ENCODE peak calls at places on chromosome 11, in ten cellular contexts. L is NB4, Y is IMR-90, F is neural progenitor cell, J is neural crest cell, A is coronary artery, T is mesothelial cell of epicardium, K is keratinocyte, U is fibroblast of pulmonary artery, P is MCF 10A. S is an unnamed sample.

GRCh38 chr11:123308077-123308476 is 113.0 kb upstream of the CLMP start:
- DNase-seq in L (peak), Y (peak), F (no peak), J (no peak), A (no peak), T (no peak), K (no peak), U (peak), P (no peak), S (no peak)

GRCh38 chr11:9461760-9462134 is 935 bp downstream of the ZNF143 start:
- DNase-seq in L (peak), Y (peak), F (no peak), J (no peak), A (no peak), T (no peak), K (no peak), U (peak), P (peak), S (no peak)

GRCh38 chr11:60563553-60564235 is 48.5 kb downstream of the MS4A13 start:
- DNase-seq in L (peak), Y (no peak), F (no peak), J (no peak), A (no peak), T (no peak), K (no peak), U (no peak), P (peak), S (no peak)

GRCh38 chr11:20097319-20098221 is 62.7 kb downstream of the DBX1 start:
- DNase-seq in L (no peak), Y (peak), F (no peak), J (no peak), A (no peak), T (no peak), K (no peak), U (peak), P (no peak), S (no peak)

GRCh38 chr11:130068986-130069683 is 559 bp upstream of the APLP2 start:
- DNase-seq in L (no peak), Y (peak), F (peak), J (no peak), A (peak), T (no peak), K (peak), U (peak), P (peak), S (no peak)

GRCh38 chr11:130652671-130653335 is 204.4 kb downstream of the ADAMTS15 start:
- DNase-seq in L (peak), Y (peak), F (no peak), J (no peak), A (peak), T (no peak), K (no peak), U (peak), P (peak), S (no peak)

GRCh38 chr11:76371170-76371569 is 9.8 kb downstream of the THAP12 start:
- DNase-seq in L (peak), Y (peak), F (no peak), J (no peak), A (no peak), T (no peak), K (no peak), U (peak), P (peak), S (no peak)

GRCh38 chr11:34870548-34871209 is 45.5 kb downstream of the APIP start:
- DNase-seq in L (no peak), Y (no peak), F (no peak), J (no peak), A (no peak), T (no peak), K (no peak), U (no peak), P (no peak), S (no peak)

GRCh38 chr11:35142481-35143207 is 3.7 kb downstream of the CD44 start:
- DNase-seq in L (no peak), Y (peak), F (peak), J (no peak), A (no peak), T (no peak), K (no peak), U (peak), P (peak), S (no peak)

GRCh38 chr11:111095327-111095726 is 150.2 kb upstream of the POU2AF2 start:
- DNase-seq in L (no peak), Y (no peak), F (no peak), J (no peak), A (no peak), T (no peak), K (no peak), U (no peak), P (no peak), S (no peak)

GRCh38 chr11:77842451-77843121 is 21.6 kb downstream of the AAMDC start:
- DNase-seq in L (no peak), Y (peak), F (no peak), J (no peak), A (no peak), T (no peak), K (no peak), U (peak), P (no peak), S (no peak)

GRCh38 chr11:114162719-114163123 is 103.2 kb downstream of the ZBTB16 start:
- DNase-seq in L (no peak), Y (peak), F (no peak), J (no peak), A (peak), T (peak), K (peak), U (peak), P (peak), S (no peak)

GRCh38 chr11:130159139-130159538 is 443 bp upstream of the ST14 start:
- DNase-seq in L (no peak), Y (no peak), F (no peak), J (no peak), A (no peak), T (no peak), K (no peak), U (no peak), P (no peak), S (no peak)

GRCh38 chr11:121489823-121490222 is 37.1 kb upstream of the SORL1-AS1 start:
- DNase-seq in L (no peak), Y (no peak), F (no peak), J (no peak), A (no peak), T (no peak), K (no peak), U (no peak), P (no peak), S (no peak)

GRCh38 chr11:67483901-67484665 is 1.3 kb downstream of the AIP start:
- DNase-seq in L (peak), Y (no peak), F (no peak), J (no peak), A (peak), T (no peak), K (no peak), U (no peak), P (no peak), S (no peak)

GRCh38 chr11:86442827-86443226 is 68.1 kb downstream of the CCDC81 start:
- DNase-seq in L (no peak), Y (no peak), F (no peak), J (no peak), A (no peak), T (no peak), K (no peak), U (no peak), P (no peak), S (no peak)
- TF ChIP-seq CTCF in L (no peak), Y (no peak), F (no peak), J (no peak), A (no peak), T (no peak), K (no peak), U (no peak), P (no peak), S (no peak)

GRCh38 chr11:1765871-1766718 is 2.4 kb upstream of the CTSD start:
- DNase-seq in L (no peak), Y (no peak), F (peak), J (no peak), A (no peak), T (no peak), K (no peak), U (no peak), P (no peak), S (no peak)
- TF ChIP-seq CTCF in L (peak), Y (peak), F (peak), J (no peak), A (no peak), T (no peak), K (peak), U (no peak), P (no peak), S (no peak)

GRCh38 chr11:63768232-63769043 is at the start of gene ZFTA:
- DNase-seq in L (peak), Y (peak), F (peak), J (peak), A (no peak), T (peak), K (no peak), U (peak), P (peak), S (no peak)
- TF ChIP-seq CTCF in L (peak), Y (peak), F (peak), J (peak), A (peak), T (peak), K (no peak), U (no peak), P (peak), S (peak)

DNA sequence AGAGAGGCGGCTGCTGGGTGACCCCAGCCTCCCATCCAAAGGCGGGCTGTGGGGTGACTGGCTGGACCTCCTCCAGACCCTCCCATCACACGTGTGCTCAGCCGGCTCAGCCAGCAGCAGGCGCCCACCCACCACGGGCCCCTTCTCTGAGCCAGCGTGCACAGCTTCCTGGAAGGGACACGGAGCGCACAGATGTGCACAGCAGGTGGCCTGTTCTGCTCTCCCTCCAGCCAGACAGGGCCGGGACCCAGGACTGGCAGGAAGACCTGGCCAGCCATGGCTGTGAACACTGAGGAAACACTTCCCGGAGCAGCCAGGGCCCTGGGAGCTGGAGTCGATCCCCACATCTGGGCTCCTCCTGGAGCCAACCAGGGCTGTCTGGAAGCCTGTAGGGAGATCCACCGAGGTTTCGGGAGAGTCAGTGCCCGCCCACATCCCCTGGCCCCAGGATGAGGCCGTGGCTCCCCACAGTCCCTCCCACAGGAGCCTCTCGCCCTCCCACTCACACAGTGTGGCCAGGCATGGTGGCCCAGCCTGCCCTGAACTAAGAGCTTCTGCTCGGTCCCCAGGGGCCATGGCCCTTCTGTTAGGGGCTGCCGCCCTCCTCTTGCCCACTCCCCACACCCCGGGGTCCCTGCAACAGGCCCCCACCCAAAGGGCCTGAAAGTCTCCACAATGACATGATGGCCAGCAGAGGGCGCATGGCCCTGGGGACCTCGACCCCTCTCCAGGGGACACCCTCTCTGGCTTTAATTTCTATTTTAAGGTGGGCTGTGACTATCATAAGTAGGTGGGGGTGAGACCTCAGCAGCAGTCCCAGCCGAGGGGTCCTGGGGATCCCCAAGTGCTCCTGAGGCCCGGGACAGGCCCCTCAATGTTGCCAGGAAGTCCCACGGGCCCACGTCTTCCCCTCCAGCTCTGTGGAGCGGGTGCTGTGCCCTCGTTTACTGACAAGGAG is 90.6 kb upstream of the FGF3 start:
- DNase-seq in L (peak), Y (no peak), F (peak), J (peak), A (no peak), T (no peak), K (no peak), U (no peak), P (no peak), S (no peak)
- TF ChIP-seq CTCF in L (peak), Y (peak), F (peak), J (peak), A (peak), T (peak), K (peak), U (peak), P (peak), S (peak)

GRCh38 chr11:11987503-11988022 is 20.9 kb downstream of the DKK3 start:
- DNase-seq in L (no peak), Y (peak), F (no peak), J (no peak), A (no peak), T (no peak), K (no peak), U (peak), P (peak), S (no peak)
- TF ChIP-seq CTCF in L (peak), Y (peak), F (peak), J (peak), A (peak), T (peak), K (peak), U (peak), P (peak), S (no peak)

GRCh38 chr11:64148917-64149617 is 16.8 kb downstream of the MACROD1 start:
- DNase-seq in L (no peak), Y (no peak), F (no peak), J (no peak), A (no peak), T (no peak), K (no peak), U (no peak), P (no peak), S (no peak)
- TF ChIP-seq CTCF in L (no peak), Y (no peak), F (peak), J (peak), A (no peak), T (peak), K (peak), U (no peak), P (no peak), S (no peak)

GRCh38 chr11:66136752-66137123 is 66.7 kb downstream of the PACS1 start:
- DNase-seq in L (peak), Y (peak), F (no peak), J (no peak), A (no peak), T (no peak), K (no peak), U (peak), P (peak), S (no peak)

GRCh38 chr11:66131937-66132632 is 62.0 kb downstream of the PACS1 start:
- DNase-seq in L (no peak), Y (no peak), F (no peak), J (no peak), A (no peak), T (no peak), K (no peak), U (no peak), P (no peak), S (no peak)

GRCh38 chr11:66130978-66131377 is 60.9 kb downstream of the PACS1 start:
- DNase-seq in L (no peak), Y (no peak), F (no peak), J (no peak), A (no peak), T (no peak), K (no peak), U (no peak), P (no peak), S (no peak)

GRCh38 chr11:66133216-66133775 is 63.2 kb downstream of the PACS1 start:
- DNase-seq in L (no peak), Y (no peak), F (no peak), J (no peak), A (no peak), T (no peak), K (no peak), U (no peak), P (no peak), S (no peak)
- TF ChIP-seq CTCF in L (no peak), Y (no peak), F (no peak), J (no peak), A (no peak), T (no peak), K (no peak), U (no peak), P (no peak), S (no peak)

GRCh38 chr11:70934999-70935768 is 317.2 kb downstream of the SHANK2 start:
- DNase-seq in L (no peak), Y (peak), F (no peak), J (no peak), A (no peak), T (no peak), K (no peak), U (no peak), P (no peak), S (no peak)

GRCh38 chr11:70933986-70934583 is 318.3 kb downstream of the SHANK2 start:
- DNase-seq in L (no peak), Y (no peak), F (no peak), J (no peak), A (no peak), T (no peak), K (no peak), U (no peak), P (no peak), S (no peak)

GRCh38 chr11:70928854-70929598 is 323.4 kb downstream of the SHANK2 start:
- DNase-seq in L (no peak), Y (no peak), F (no peak), J (no peak), A (no peak), T (no peak), K (no peak), U (no peak), P (no peak), S (no peak)

GRCh38 chr11:70930215-70930614 is 322.2 kb downstream of the SHANK2 start:
- DNase-seq in L (no peak), Y (no peak), F (no peak), J (no peak), A (no peak), T (no peak), K (no peak), U (no peak), P (no peak), S (no peak)

DNA sequence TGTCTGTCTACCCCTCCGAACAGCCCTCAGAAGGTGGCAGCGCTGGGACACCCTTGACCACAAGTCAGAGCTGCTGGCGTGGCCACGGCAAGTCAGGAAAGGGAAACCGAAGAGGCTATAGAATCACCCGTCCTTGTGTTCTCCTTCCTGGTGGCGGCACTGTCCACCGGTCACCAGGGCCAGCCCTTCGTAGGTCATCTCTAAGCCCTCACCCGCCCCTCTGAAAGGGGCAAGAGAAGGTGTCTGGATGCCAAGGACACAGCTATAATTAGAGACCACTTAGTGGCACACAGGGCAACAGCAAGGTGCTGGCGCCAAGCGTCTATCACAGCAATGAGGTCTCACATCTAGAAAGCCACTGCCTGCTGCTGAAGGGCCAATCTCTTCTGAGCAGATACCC is 320.9 kb downstream of the SHANK2 start:
- DNase-seq in L (no peak), Y (no peak), F (no peak), J (no peak), A (no peak), T (no peak), K (no peak), U (no peak), P (no peak), S (no peak)
- TF ChIP-seq CTCF in L (no peak), Y (no peak), F (no peak), J (no peak), A (no peak), T (no peak), K (no peak), U (no peak), P (no peak), S (no peak)

GRCh38 chr11:78909386-78909785 is 334.7 kb upstream of the NARS2 start:
- DNase-seq in L (no peak), Y (no peak), F (no peak), J (no peak), A (no peak), T (no peak), K (no peak), U (no peak), P (no peak), S (no peak)
- TF ChIP-seq CTCF in L (no peak), Y (no peak), F (no peak), J (no peak), A (no peak), T (no peak), K (no peak), U (no peak), P (no peak), S (no peak)

GRCh38 chr11:2174361-2174760 is 2.7 kb upstream of the TH start:
- DNase-seq in L (no peak), Y (no peak), F (no peak), J (no peak), A (no peak), T (no peak), K (no peak), U (no peak), P (no peak), S (no peak)

GRCh38 chr11:2172676-2173075 is 1.1 kb upstream of the TH start:
- DNase-seq in L (no peak), Y (no peak), F (no peak), J (no peak), A (no peak), T (no peak), K (no peak), U (no peak), P (no peak), S (no peak)

GRCh38 chr11:2171531-2171930 is at the start of gene TH:
- DNase-seq in L (no peak), Y (no peak), F (no peak), J (no peak), A (no peak), T (no peak), K (no peak), U (no peak), P (no peak), S (no peak)

GRCh38 chr11:2173761-2174160 is 2.1 kb upstream of the TH start:
- DNase-seq in L (no peak), Y (no peak), F (no peak), J (no peak), A (no peak), T (no peak), K (no peak), U (no peak), P (no peak), S (no peak)

DNA sequence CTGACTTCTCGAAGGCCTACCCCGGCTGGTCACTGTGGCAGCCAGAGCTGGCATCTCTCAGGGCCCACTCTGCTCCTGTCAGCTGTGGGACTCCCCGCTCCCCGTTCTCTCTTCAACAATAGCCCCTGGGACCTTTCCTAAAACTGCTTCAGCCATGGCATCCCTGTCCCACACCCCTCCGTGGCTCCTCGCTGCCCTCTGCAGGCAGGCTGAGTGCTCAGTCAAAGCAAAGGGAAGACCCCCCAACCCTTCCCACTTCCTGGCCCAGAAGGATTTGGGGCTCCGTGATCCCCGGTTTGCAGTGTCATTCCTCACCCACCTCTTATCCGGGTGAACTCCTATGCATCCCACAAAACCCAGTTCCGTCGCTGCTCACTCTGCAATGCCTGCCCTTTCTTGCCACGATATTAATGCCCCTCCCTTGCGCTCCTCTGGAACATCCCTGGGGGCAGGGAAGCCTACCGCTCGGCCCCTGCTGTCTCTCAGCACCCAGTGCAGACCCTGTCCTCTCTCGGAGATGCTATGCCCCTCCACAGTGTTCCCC is 1.6 kb upstream of the TH start:
- DNase-seq in L (no peak), Y (no peak), F (peak), J (peak), A (no peak), T (no peak), K (no peak), U (no peak), P (no peak), S (no peak)
- TF ChIP-seq CTCF in L (peak), Y (peak), F (peak), J (peak), A (no peak), T (no peak), K (peak), U (peak), P (peak), S (peak)